ENCODE peak calls at places on chromosome 3, in nine cellular contexts. H is GM23338, Y is A549, D is K562, B is GM12878, C is SK-N-SH, R is HCT116, I is HepG2, V is Panc1. P is an unnamed sample.

GRCh38 chr3:141050913-141051632 is at the start of gene SPSB4:
- DNase-seq in V (no peak), I (peak; percentile 14), H (peak; percentile 92), D (no peak), Y (peak; percentile 47), B (no peak), C (peak; percentile 95), R (peak; percentile 28), P (peak; percentile 29)

GRCh38 chr3:53858096-53858741 is 11.9 kb downstream of the IL17RB start:
- DNase-seq in H (no peak), D (no peak), I (no peak), R (no peak), Y (no peak), B (no peak), C (no peak), V (no peak), P (no peak)

GRCh38 chr3:178270838-178271237 is 265.4 kb upstream of the KCNMB2 start:
- DNase-seq in B (no peak), D (no peak), I (no peak), V (no peak), C (no peak), H (no peak), Y (no peak), R (no peak), P (no peak)

GRCh38 chr3:184604039-184604955 is 42.7 kb downstream of the EPHB3 start:
- DNase-seq in B (no peak), V (no peak), I (no peak), R (no peak), Y (no peak), D (peak; percentile 47), C (no peak), H (peak; percentile 94), P (no peak)

GRCh38 chr3:10299175-10299574 is 6.4 kb upstream of the GHRL start:
- DNase-seq in I (no peak), H (no peak), C (peak; percentile 30), Y (no peak), B (no peak), V (no peak), R (no peak), D (no peak), P (no peak)

GRCh38 chr3:94004301-94004910 is 24.0 kb downstream of the STX19 start:
- DNase-seq in H (peak; percentile 61), Y (peak; percentile 62), R (peak; percentile 37), C (peak; percentile 44), B (peak; percentile 44), V (peak; percentile 42), D (peak; percentile 27), I (peak; percentile 60), P (peak; percentile 20)

GRCh38 chr3:55660642-55661041 is 173.5 kb upstream of the WNT5A start:
- DNase-seq in B (no peak), Y (no peak), H (no peak), R (no peak), D (no peak), V (no peak), C (no peak), I (no peak), P (no peak)

GRCh38 chr3:14391033-14391432 is 11.4 kb upstream of the SLC6A6 start:
- DNase-seq in R (no peak), V (no peak), C (no peak), D (no peak), H (no peak), I (peak; percentile 44), Y (peak; percentile 70), B (no peak), P (no peak)

GRCh38 chr3:107846282-107846852 is 244.5 kb downstream of the CD47 start:
- DNase-seq in R (peak; percentile 64), C (no peak), V (peak; percentile 39), I (peak; percentile 47), H (peak; percentile 90), D (peak; percentile 26), Y (peak; percentile 74), B (no peak), P (peak; percentile 7)

GRCh38 chr3:171313702-171314101 is 146.5 kb downstream of the TNIK start:
- DNase-seq in I (no peak), V (no peak), B (no peak), C (no peak), Y (no peak), H (no peak), D (no peak), R (no peak), P (no peak)

GRCh38 chr3:196843435-196844110 is 24.1 kb upstream of the SENP5 start:
- DNase-seq in V (no peak), I (no peak), R (no peak), C (no peak), B (no peak), D (no peak), H (no peak), Y (no peak), P (no peak)

GRCh38 chr3:153614563-153614962 is 452.5 kb downstream of the RAP2B start:
- DNase-seq in R (peak; percentile 4), D (no peak), B (no peak), H (no peak), C (no peak), Y (peak; percentile 37), V (no peak), I (no peak), P (no peak)

GRCh38 chr3:126349071-126349470 is 8.1 kb downstream of the KLF15 start:
- DNase-seq in V (no peak), H (no peak), R (no peak), C (no peak), D (no peak), Y (no peak), B (no peak), I (no peak), P (no peak)

GRCh38 chr3:132661120-132661519 is 991 bp downstream of the UBA5 start:
- DNase-seq in D (no peak), B (no peak), Y (no peak), H (no peak), I (no peak), C (no peak), V (no peak), R (no peak), P (no peak)

GRCh38 chr3:165336786-165337185 is 140.6 kb upstream of the SLITRK3 start:
- DNase-seq in I (no peak), V (no peak), Y (no peak), H (no peak), D (no peak), R (no peak), B (no peak), C (no peak), P (no peak)

GRCh38 chr3:46517016-46517770 is 19.4 kb downstream of the RTP3 start:
- DNase-seq in I (no peak), C (no peak), R (peak; percentile 82), V (peak; percentile 18), D (no peak), H (no peak), Y (peak; percentile 34), B (no peak), P (no peak)

GRCh38 chr3:5298453-5298852 is 110.9 kb downstream of the EDEM1 start:
- DNase-seq in Y (no peak), R (no peak), B (peak; percentile 69), H (no peak), D (no peak), C (no peak), V (no peak), I (no peak), P (no peak)

GRCh38 chr3:78604328-78604727 is 1163.5 kb downstream of the ROBO1 start:
- DNase-seq in C (no peak), H (no peak), V (no peak), I (no peak), B (no peak), D (no peak), Y (no peak), R (no peak), P (no peak)

GRCh38 chr3:70933105-70933810 is 620.8 kb upstream of the MDFIC2 start:
- DNase-seq in C (no peak), Y (no peak), D (no peak), B (no peak), H (no peak), V (no peak), I (peak; percentile 9), R (no peak), P (no peak)

GRCh38 chr3:151553873-151554272 is 93.0 kb upstream of the IGSF10 start:
- DNase-seq in D (no peak), I (no peak), R (no peak), H (no peak), V (no peak), Y (peak; percentile 24), B (no peak), C (no peak), P (peak; percentile 96)

GRCh38 chr3:56196700-56197099 is 271.6 kb downstream of the ERC2 start:
- DNase-seq in D (no peak), Y (no peak), B (no peak), R (no peak), H (no peak), I (no peak), V (no peak), C (no peak), P (no peak)

GRCh38 chr3:116127464-116127863 is 317.8 kb downstream of the LSAMP start:
- DNase-seq in C (no peak), R (no peak), V (no peak), H (no peak), D (no peak), Y (no peak), I (no peak), B (no peak), P (no peak)

GRCh38 chr3:128537091-128537703 is 44.2 kb upstream of the GATA2 start:
- DNase-seq in D (no peak), R (no peak), C (no peak), I (no peak), V (no peak), H (no peak), B (no peak), Y (peak; percentile 23), P (no peak)
- TF ChIP-seq REST in D (no peak), R (no peak), C (no peak), I (no peak), V (no peak), H (no peak), B (no peak), Y (no peak), P (no peak)

GRCh38 chr3:157135671-157136396 is 24.1 kb downstream of the CCNL1 start:
- DNase-seq in Y (peak; percentile 51), H (no peak), C (no peak), B (no peak), R (no peak), I (peak; percentile 64), D (peak; percentile 38), V (no peak), P (no peak)
- TF ChIP-seq REST in Y (no peak), H (no peak), C (no peak), B (no peak), R (no peak), I (no peak), D (no peak), V (no peak), P (no peak)

GRCh38 chr3:16600771-16601538 is 4.3 kb downstream of the DAZL start:
- DNase-seq in V (peak; percentile 45), Y (peak; percentile 83), B (no peak), C (peak; percentile 67), I (peak; percentile 62), R (peak; percentile 72), H (peak; percentile 91), D (peak; percentile 60), P (peak; percentile 70)
- TF ChIP-seq REST in V (no peak), Y (no peak), B (no peak), C (no peak), I (no peak), R (no peak), H (no peak), D (no peak), P (no peak)

DNA sequence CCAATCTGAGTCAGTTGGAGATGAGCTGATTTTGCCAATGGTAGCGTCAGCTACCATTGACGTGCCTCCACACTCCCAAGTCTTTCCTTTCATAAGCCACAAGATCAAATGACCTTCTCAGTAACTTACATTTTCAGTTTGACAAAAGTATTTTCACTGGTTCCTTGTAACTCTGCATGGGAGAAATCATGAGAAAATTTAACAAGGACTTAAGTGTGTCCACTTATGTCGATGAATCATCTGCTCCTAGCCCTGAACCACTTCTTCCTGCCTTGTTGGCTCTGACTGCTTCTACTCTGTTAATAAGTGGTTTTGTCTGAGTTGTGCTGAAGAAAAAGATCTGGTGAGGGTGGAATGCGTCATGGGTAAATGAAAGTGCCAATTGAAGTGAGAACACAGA is 101.2 kb downstream of the NFKBIZ start:
- DNase-seq in B (peak; percentile 87), I (no peak), D (no peak), C (no peak), Y (peak; percentile 25), H (no peak), R (no peak), V (no peak), P (no peak)
- TF ChIP-seq REST in B (no peak), I (no peak), D (no peak), C (no peak), Y (no peak), H (no peak), R (no peak), V (no peak), P (no peak)

P was measured in HL-60.